ENCODE peak calls at places on chromosomes 12 and 14, in six cellular contexts. I is tibial artery; V is substantia nigra; E is fibroblast of pulmonary artery; G is activated naive CD8-positive, alpha-beta T cell treated with anti-CD3 and anti-CD28 coated beads for 36 hours; K is ACHN. L is an unnamed sample.

GRCh38 chr12:17976202-17976601 is 113.8 kb downstream of the RERGL start:
- DNase-seq in I (no peak), V (no peak), E (no peak), G (no peak), K (peak), L (no peak)

GRCh38 chr12:62722971-62723680 is 211.8 kb downstream of the PPM1H start:
- DNase-seq in I (no peak), V (no peak), E (no peak), G (no peak), K (no peak), L (peak)

GRCh38 chr12:106642991-106643390 is 60.2 kb downstream of the RFX4 start:
- DNase-seq in I (no peak), V (no peak), E (no peak), G (no peak), K (no peak), L (no peak)

GRCh38 chr14:70257526-70257925 is 68.8 kb upstream of the SLC8A3 start:
- DNase-seq in I (no peak), V (no peak), E (no peak), G (no peak), K (peak), L (no peak)

GRCh38 chr12:116860281-116860680 is 21.0 kb downstream of the HRK start:
- DNase-seq in I (no peak), V (no peak), E (no peak), G (no peak), K (no peak), L (no peak)

GRCh38 chr12:53868516-53868986 is 70.1 kb upstream of the HOXC13 start:
- DNase-seq in I (no peak), V (no peak), E (no peak), G (no peak), K (peak), L (no peak)

GRCh38 chr12:214005-214736 is at the start of gene SLC6A12:
- DNase-seq in I (no peak), V (no peak), E (no peak), G (no peak), K (peak), L (no peak)

GRCh38 chr14:76941544-76942287 is 86.8 kb downstream of the IRF2BPL start:
- DNase-seq in I (no peak), V (no peak), E (no peak), G (no peak), K (no peak), L (no peak)

GRCh38 chr12:81953541-81953940 is 194.4 kb upstream of the PPFIA2 start:
- DNase-seq in I (no peak), V (no peak), E (no peak), G (no peak), K (no peak), L (no peak)

L was measured in foreskin fibroblast.